ENCODE peak calls at places on chromosome 14, in four cellular contexts. Z is Peyer's patch, T is mucosa of descending colon, D is dorsolateral prefrontal cortex. P is an unnamed sample.

GRCh38 chr14:71290960-71291466 is 383.8 kb downstream of the PCNX1 start:
- DNase-seq in T (no peak), Z (no peak), D (no peak), P (peak; percentile 38)

GRCh38 chr14:22391908-22392307 is 197.1 kb downstream of the DAD1 start:
- DNase-seq in T (peak; percentile 60), Z (no peak), D (peak; percentile 63), P (peak; percentile 74)

GRCh38 chr14:75418779-75419768 is 8.7 kb upstream of the JDP2 start:
- DNase-seq in T (peak; percentile 88), D (no peak), Z (peak; percentile 61), P (no peak)

GRCh38 chr14:59015482-59015881 is 173.0 kb upstream of the DAAM1 start:
- DNase-seq in T (no peak), D (no peak), Z (no peak), P (no peak)

GRCh38 chr14:104980601-104981531 is 2.7 kb upstream of the AHNAK2 start:
- DNase-seq in T (no peak), D (no peak), Z (peak; percentile 37), P (no peak)

GRCh38 chr14:74261288-74261687 is 22.0 kb downstream of the VSX2 start:
- DNase-seq in D (no peak), T (no peak), Z (no peak), P (no peak)

GRCh38 chr14:73763396-73763795 is 49.2 kb upstream of the PNMA1 start:
- DNase-seq in T (peak; percentile 44), Z (peak; percentile 19), D (no peak), P (no peak)

GRCh38 chr14:34354556-34354955 is 107.5 kb downstream of the SPTSSA start:
- DNase-seq in D (no peak), Z (no peak), T (no peak), P (no peak)

GRCh38 chr14:104322531-104323466 is 184.4 kb downstream of the KIF26A start:
- DNase-seq in Z (peak; percentile 53), D (no peak), T (peak; percentile 38), P (no peak)

GRCh38 chr14:76581592-76581991 is 179.7 kb upstream of the VASH1 start:
- DNase-seq in D (no peak), T (no peak), Z (no peak), P (no peak)

GRCh38 chr14:69354383-69355154 is 43.5 kb downstream of the ERH start:
- DNase-seq in D (no peak), T (peak; percentile 59), Z (peak; percentile 73), P (peak; percentile 19)

GRCh38 chr14:41549282-41549681 is 57.4 kb upstream of the LRFN5 start:
- DNase-seq in Z (no peak), T (no peak), D (no peak), P (no peak)

GRCh38 chr14:32588448-32589320 is 259.6 kb downstream of the AKAP6 start:
- DNase-seq in T (no peak), D (no peak), Z (no peak), P (peak; percentile 65)

GRCh38 chr14:93133476-93133875 is 17.8 kb upstream of the ITPK1 start:
- DNase-seq in D (no peak), T (no peak), Z (no peak), P (peak; percentile 92)

GRCh38 chr14:90815817-90816662 is at the start of gene TTC7B:
- DNase-seq in Z (no peak), D (no peak), T (peak; percentile 30), P (no peak)

GRCh38 chr14:30983858-30984257 is 41.6 kb upstream of the AP4S1 start:
- DNase-seq in Z (no peak), T (no peak), D (no peak), P (no peak)

GRCh38 chr14:71235865-71236264 is 328.6 kb downstream of the PCNX1 start:
- DNase-seq in Z (no peak), D (peak; percentile 80), T (no peak), P (no peak)

GRCh38 chr14:28759056-28759657 is 7.4 kb upstream of the FOXG1 start:
- DNase-seq in D (no peak), Z (no peak), T (no peak), P (no peak)

GRCh38 chr14:75604979-75605825 is 26.8 kb downstream of the FLVCR2 start:
- DNase-seq in Z (no peak), T (no peak), D (no peak), P (no peak)

GRCh38 chr14:59190372-59190771 is 1.9 kb downstream of the DAAM1 start:
- DNase-seq in Z (no peak), D (no peak), T (peak; percentile 18), P (no peak)

GRCh38 chr14:92609955-92610354 is 96.4 kb downstream of the RIN3 start:
- DNase-seq in D (no peak), T (no peak), Z (no peak), P (peak; percentile 52)

GRCh38 chr14:105855893-105856675 is 329.7 kb downstream of the TMEM121 start:
- DNase-seq in D (peak; percentile 15), Z (peak; percentile 34), T (no peak), P (no peak)

GRCh38 chr14:90427848-90428426 is 31.1 kb downstream of the CALM1 start:
- DNase-seq in Z (no peak), T (no peak), D (no peak), P (no peak)

GRCh38 chr14:71855399-71856036 is 76.7 kb upstream of the RGS6 start:
- DNase-seq in T (peak; percentile 89), Z (peak; percentile 70), D (peak; percentile 55), P (peak; percentile 72)

GRCh38 chr14:104660597-104660996 is 28.8 kb upstream of the INF2 start:
- DNase-seq in T (peak; percentile 25), Z (no peak), D (no peak), P (no peak)

GRCh38 chr14:81432171-81432570 is 32.0 kb upstream of the STON2 start:
- DNase-seq in D (no peak), Z (no peak), T (no peak), P (no peak)

GRCh38 chr14:91317381-91318313 is 73.1 kb upstream of the GPR68 start:
- DNase-seq in D (no peak), Z (peak; percentile 89), T (peak; percentile 89), P (no peak)

GRCh38 chr14:52020315-52020714 is 31.0 kb downstream of the RTRAF start:
- DNase-seq in T (no peak), Z (no peak), D (no peak), P (no peak)

GRCh38 chr14:81313200-81313599 is 86.9 kb downstream of the STON2 start:
- DNase-seq in D (no peak), Z (no peak), T (no peak), P (no peak)

GRCh38 chr14:30961330-30961729 is 64.1 kb upstream of the AP4S1 start:
- DNase-seq in T (no peak), Z (no peak), D (no peak), P (no peak)

GRCh38 chr14:59004012-59004411 is 184.5 kb upstream of the DAAM1 start:
- DNase-seq in Z (no peak), D (no peak), T (no peak), P (peak; percentile 21)

GRCh38 chr14:64879635-64880381 is at the start of gene SPTB:
- DNase-seq in D (peak; percentile 40), Z (peak; percentile 64), T (peak; percentile 50), P (no peak)

GRCh38 chr14:92105845-92106094 is 612 bp downstream of the ATXN3 start:
- DNase-seq in Z (peak; percentile 59), D (no peak), T (peak; percentile 67), P (peak; percentile 84)

GRCh38 chr14:35401853-35402252 is 2.7 kb downstream of the NFKBIA start:
- DNase-seq in T (no peak), D (no peak), Z (no peak), P (peak; percentile 41)

GRCh38 chr14:104512061-104512460 is 67.5 kb upstream of the C14orf180 start:
- DNase-seq in Z (no peak), T (no peak), D (no peak), P (no peak)

GRCh38 chr14:104109121-104109541 is 23.6 kb downstream of the ASPG start:
- DNase-seq in Z (peak; percentile 46), D (no peak), T (no peak), P (no peak)

GRCh38 chr14:100786131-100786530 is 39.8 kb upstream of the MEG3 start:
- DNase-seq in T (no peak), D (peak; percentile 53), Z (peak; percentile 24), P (no peak)

GRCh38 chr14:101862177-101862576 is 100.7 kb downstream of the PPP2R5C start:
- DNase-seq in T (no peak), D (no peak), Z (no peak), P (no peak)

GRCh38 chr14:58898655-58899316 is 261.0 kb downstream of the DACT1 start:
- DNase-seq in Z (no peak), D (no peak), T (no peak), P (peak; percentile 91)

DNA sequence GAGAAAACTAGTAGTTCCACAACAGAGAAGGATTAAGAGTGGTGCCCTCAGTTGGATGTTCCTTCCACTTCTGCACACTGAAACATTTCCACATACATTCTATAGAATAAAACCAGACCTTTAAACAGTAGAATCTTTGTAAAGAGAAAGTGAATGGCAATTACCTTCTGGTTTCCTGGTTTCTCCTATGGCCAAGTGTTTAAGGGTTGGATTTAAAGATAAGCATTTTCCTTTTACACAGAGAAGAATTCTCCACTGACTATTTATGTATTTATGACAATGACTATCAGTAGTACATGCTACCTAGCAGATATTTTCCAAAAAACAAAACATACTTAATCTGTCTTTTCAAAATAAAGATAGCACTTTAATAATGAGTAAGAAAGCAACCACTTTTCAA is 3.2 kb downstream of the ATG2B start:
- DNase-seq in Z (no peak), T (no peak), D (no peak), P (no peak)
- H3K4me3 ChIP-seq in Z (no peak overlapping the region), T (no peak overlapping the region), D (no peak overlapping the region), P (no peak overlapping the region)

DNA sequence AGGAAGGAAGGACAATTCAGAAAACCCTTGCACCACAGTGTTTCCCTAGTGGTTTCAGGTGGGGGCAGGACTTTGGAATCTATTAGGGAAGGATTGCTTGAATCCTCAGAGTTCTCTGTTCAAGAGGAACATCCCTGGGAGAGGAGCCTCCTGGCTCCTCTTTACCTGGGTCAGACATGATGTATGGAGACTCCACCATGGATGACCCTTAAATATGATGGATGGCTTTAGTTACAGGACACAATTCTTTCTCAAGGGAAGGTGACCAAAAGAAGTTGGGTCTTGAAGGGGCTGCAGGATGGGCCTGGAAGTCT is 396.6 kb downstream of the NRXN3 start:
- DNase-seq in T (no peak), Z (no peak), D (no peak), P (no peak)
- TF ChIP-seq CTCF in T (no peak), Z (no peak), D (no peak), P (no peak)

GRCh38 chr14:61063461-61063860 is 82.4 kb downstream of the SLC38A6 start:
- DNase-seq in T (no peak), D (no peak), Z (no peak), P (no peak)

GRCh38 chr14:61064210-61064609 is 83.2 kb downstream of the SLC38A6 start:
- DNase-seq in D (no peak), Z (no peak), T (no peak), P (no peak)

GRCh38 chr14:61064866-61065265 is 83.8 kb downstream of the SLC38A6 start:
- DNase-seq in D (no peak), Z (no peak), T (no peak), P (no peak)

GRCh38 chr14:61065671-61066070 is 84.6 kb downstream of the SLC38A6 start:
- DNase-seq in T (no peak), Z (no peak), D (no peak), P (no peak)
- H3K4me3 ChIP-seq in T (no peak overlapping the region), Z (no peak overlapping the region), D (no peak overlapping the region), P (no peak overlapping the region)

GRCh38 chr14:45134051-45134958 is at the start of gene FKBP3:
- DNase-seq in T (peak; percentile 97), Z (peak; percentile 96), D (peak; percentile 98), P (peak; percentile 99)
- TF ChIP-seq CTCF in T (no peak), Z (no peak), D (peak; percentile 35), P (peak; percentile 7)